ENCODE peak calls at places on chromosomes 2 and 18, in eight cellular contexts. W is heart right ventricle, P is body of pancreas, C is HepG2, I is A549, F is HCT116, G is lower lobe of right lung, Y is mucosa of descending colon. E is an unnamed sample.

GRCh38 chr2:128196026-128196822 is 105.2 kb downstream of the UGGT1 start:
- DNase-seq in G (no peak), P (peak; percentile 15), C (peak; percentile 47), I (no peak), F (no peak), W (no peak), Y (peak; percentile 52), E (peak; percentile 73)

GRCh38 chr18:3605562-3606443 is 155.8 kb downstream of the TGIF1 start:
- DNase-seq in P (no peak), I (no peak), W (no peak), F (no peak), G (no peak), C (no peak), Y (no peak), E (no peak)

GRCh38 chr2:54879037-54879436 is 155.6 kb downstream of the EML6 start:
- DNase-seq in G (no peak), Y (no peak), P (no peak), F (no peak), C (no peak), I (no peak), W (no peak), E (no peak)

GRCh38 chr2:38158361-38159128 is 82.6 kb upstream of the CYP1B1 start:
- DNase-seq in W (no peak), I (no peak), P (no peak), F (no peak), C (no peak), Y (no peak), G (no peak), E (no peak)

GRCh38 chr2:7018261-7018701 is 101.1 kb downstream of the RNF144A start:
- DNase-seq in I (no peak), P (peak; percentile 31), C (no peak), F (no peak), Y (no peak), G (no peak), W (no peak), E (no peak)

GRCh38 chr2:217279571-217279970 is 419.7 kb upstream of the TNP1 start:
- DNase-seq in Y (no peak), P (no peak), G (no peak), F (no peak), W (peak; percentile 18), C (no peak), I (no peak), E (peak; percentile 38)

GRCh38 chr2:230735884-230736283 is 23.2 kb downstream of the CAB39 start:
- DNase-seq in G (no peak), C (no peak), W (no peak), I (no peak), F (no peak), Y (no peak), P (no peak), E (no peak)

GRCh38 chr2:16958266-16958665 is 292.6 kb upstream of the CYRIA start:
- DNase-seq in Y (no peak), W (no peak), C (no peak), I (no peak), F (no peak), P (no peak), G (no peak), E (no peak)

GRCh38 chr2:239444626-239445625 is 44.1 kb upstream of the HDAC4 start:
- DNase-seq in W (no peak), G (peak; percentile 82), F (no peak), I (no peak), C (peak; percentile 94), Y (no peak), P (peak; percentile 40), E (no peak)

GRCh38 chr18:46814394-46814793 is 57.5 kb upstream of the ST8SIA5 start:
- DNase-seq in I (no peak), W (no peak), G (no peak), Y (no peak), C (no peak), F (no peak), P (no peak), E (no peak)

GRCh38 chr2:240346753-240347372 is 88.6 kb upstream of the GPC1 start:
- DNase-seq in P (no peak), F (no peak), W (no peak), C (no peak), G (no peak), Y (peak; percentile 5), I (no peak), E (peak; percentile 75)

GRCh38 chr2:126658910-126659613 is 3.1 kb downstream of the GYPC start:
- DNase-seq in W (peak; percentile 83), I (no peak), G (peak; percentile 81), F (no peak), Y (peak; percentile 52), C (no peak), P (peak; percentile 43), E (peak; percentile 91)

GRCh38 chr2:55107428-55107827 is 57.2 kb upstream of the RTN4 start:
- DNase-seq in Y (no peak), W (no peak), C (no peak), G (no peak), P (no peak), I (no peak), F (no peak), E (no peak)

GRCh38 chr2:183009249-183009899 is 28.9 kb downstream of the NCKAP1 start:
- DNase-seq in I (no peak), C (no peak), F (no peak), Y (no peak), G (no peak), P (no peak), W (no peak), E (no peak)

GRCh38 chr2:96642564-96643350 is at the start of gene FER1L5:
- DNase-seq in I (no peak), Y (no peak), P (peak; percentile 32), W (peak; percentile 54), G (no peak), C (no peak), F (peak; percentile 31), E (peak; percentile 92)

GRCh38 chr2:238023608-238024007 is 37.2 kb upstream of the SCLY start:
- DNase-seq in Y (no peak), F (no peak), I (no peak), P (no peak), W (no peak), G (no peak), C (no peak), E (no peak)

GRCh38 chr2:241357531-241357930 is 1.4 kb downstream of the FARP2 start:
- DNase-seq in I (no peak), G (no peak), P (no peak), Y (no peak), F (no peak), W (no peak), C (no peak), E (no peak)

GRCh38 chr2:107543793-107544192 is 282.9 kb upstream of the RGPD4 start:
- DNase-seq in F (no peak), Y (no peak), C (no peak), I (no peak), P (no peak), G (no peak), W (no peak), E (no peak)

GRCh38 chr2:47119001-47119400 is 36.1 kb downstream of the STPG4 start:
- DNase-seq in I (no peak), P (no peak), W (no peak), F (no peak), Y (no peak), C (no peak), G (no peak), E (peak; percentile 81)

GRCh38 chr2:133977385-133977784 is 276.5 kb upstream of the MGAT5 start:
- DNase-seq in W (no peak), Y (no peak), I (no peak), C (no peak), P (no peak), G (no peak), F (no peak), E (no peak)

GRCh38 chr2:110103060-110103961 is 12.3 kb downstream of the MALL start:
- DNase-seq in G (peak; percentile 50), I (no peak), F (no peak), W (no peak), Y (peak; percentile 80), P (no peak), C (no peak), E (no peak)

DNA sequence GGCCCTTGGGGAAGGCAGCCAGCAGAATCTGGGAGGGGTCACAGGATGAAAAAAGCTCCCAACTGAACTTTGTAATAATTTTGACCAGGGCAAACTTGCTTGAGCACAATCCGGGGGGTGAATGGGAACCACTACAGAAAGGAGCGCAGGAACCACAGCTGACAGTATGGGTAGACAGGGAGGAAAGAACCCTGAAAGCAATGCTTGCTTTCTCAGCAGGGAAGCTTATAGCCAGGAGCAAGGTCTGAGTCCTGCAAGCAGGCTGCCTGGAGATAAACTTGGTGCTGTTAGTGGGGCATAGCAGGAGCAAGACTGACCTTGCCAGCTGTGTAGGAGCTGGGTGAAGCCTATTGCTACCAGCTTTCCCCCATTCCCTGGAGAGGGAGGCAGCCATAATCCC is 195.2 kb downstream of the MTCL1 start:
- DNase-seq in I (no peak), Y (no peak), C (no peak), F (no peak), G (no peak), P (no peak), W (no peak), E (no peak)
- H3K9me3 ChIP-seq in I (peaks cover 4% of the 10 kb centered on the region), Y (no peaks in the 10 kb centered on the region), C (no peaks in the 10 kb centered on the region), F (no peaks in the 10 kb centered on the region), G (no peaks in the 10 kb centered on the region), P (no peaks in the 10 kb centered on the region), W (no peaks in the 10 kb centered on the region), E (peaks cover 2% of the 10 kb centered on the region)

DNA sequence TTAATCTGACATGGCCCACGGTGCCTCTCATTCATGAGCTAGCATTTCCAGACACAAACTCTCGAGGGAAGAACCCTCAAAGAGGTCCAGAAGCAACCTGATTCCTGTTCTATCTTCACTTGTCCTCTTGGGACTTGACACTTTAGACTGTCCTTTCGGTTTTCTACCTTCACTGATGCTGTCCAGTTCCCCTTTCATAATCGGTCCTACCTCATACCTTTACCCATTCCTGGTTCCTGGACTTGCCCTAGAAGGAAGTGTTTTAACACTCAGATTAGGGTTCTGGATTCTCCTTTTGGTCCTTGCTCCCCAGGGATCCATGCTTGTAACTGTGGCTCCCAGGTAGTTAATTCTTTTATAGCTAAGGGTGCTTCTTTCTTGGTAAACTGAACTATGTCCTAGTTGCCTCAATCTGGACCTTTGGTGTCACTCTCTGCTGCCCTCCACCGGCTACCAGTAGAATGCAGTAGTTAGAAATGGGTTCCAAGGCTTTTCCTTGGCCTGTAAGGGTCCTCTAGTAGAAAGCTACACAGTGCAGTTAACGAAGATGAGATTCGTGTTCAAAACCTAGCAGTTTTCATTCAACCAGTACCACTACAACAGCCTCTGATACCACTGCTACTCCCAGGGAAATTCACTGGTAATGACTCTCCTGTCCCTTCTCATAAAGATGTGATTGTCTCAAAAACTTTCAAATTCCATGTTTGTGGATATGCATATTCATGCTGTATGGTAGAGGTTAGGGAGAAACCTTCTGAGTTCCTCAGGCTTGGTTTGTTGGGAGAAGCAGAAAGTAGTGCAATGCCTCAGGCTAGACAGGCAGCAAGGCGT is 178.1 kb upstream of the CYP26B1 start:
- DNase-seq in C (peak; percentile 50), Y (peak; percentile 62), W (no peak), P (peak; percentile 39), F (no peak), G (no peak), I (peak; percentile 7), E (no peak)
- TF ChIP-seq CTCF in C (peak; percentile 73), Y (peak; percentile 69), W (peak; percentile 52), P (no peak), F (peak; percentile 81), G (peak; percentile 48), I (peak; percentile 55), E (peak; percentile 82)

GRCh38 chr2:101930019-101930418 is 61.7 kb upstream of the IL1R2 start:
- DNase-seq in P (no peak), F (no peak), G (no peak), I (no peak), C (no peak), Y (no peak), W (no peak), E (no peak)
- H3K9me3 ChIP-seq in P (no peaks in the 10 kb centered on the region), F (no peaks in the 10 kb centered on the region), G (peaks cover 12% of the 10 kb centered on the region), I (peaks cover 13% of the 10 kb centered on the region), C (peaks cover 14% of the 10 kb centered on the region), Y (peaks cover 18% of the 10 kb centered on the region), W (peaks cover 5% of the 10 kb centered on the region), E (peaks cover 3% of the 10 kb centered on the region)

GRCh38 chr2:236661064-236661761 is 91.6 kb downstream of the ACKR3 start:
- DNase-seq in Y (no peak), I (peak; percentile 28), G (no peak), F (no peak), P (no peak), W (no peak), C (no peak), E (no peak)
- TF ChIP-seq CTCF in Y (no peak), I (no peak), G (no peak), F (no peak), P (no peak), W (no peak), C (no peak), E (no peak)

E was measured in osteoblast.